ENCODE peak calls at places on chromosomes 4 and X, in six cellular contexts. C is renal cortical epithelial cell, O is Daoy, Q is Right ventricle myocardium superior, I is amniotic stem cell, H is NCI-H526 treated with DMSO at 0.1 percent for 48 hours. N is an unnamed sample.

GRCh38 chrX:853304-853703 is 222.7 kb downstream of the SHOX start:
- DNase-seq in C (no peak), Q (no peak), O (no peak), H (no peak), I (no peak), N (no peak)

GRCh38 chr4:176309046-176309445 is 10.7 kb upstream of the SPCS3 start:
- DNase-seq in Q (no peak), O (no peak), I (no peak), C (no peak), H (no peak), N (no peak)

GRCh38 chr4:16655140-16655539 is 243.3 kb downstream of the LDB2 start:
- DNase-seq in I (no peak), Q (no peak), C (no peak), H (no peak), O (no peak), N (no peak)

GRCh38 chr4:121551881-121552280 is 144.9 kb downstream of the ANXA5 start:
- DNase-seq in O (no peak), Q (no peak), C (peak), I (no peak), H (no peak), N (no peak)

GRCh38 chr4:70958681-70959080 is 34.8 kb upstream of the DCK start:
- DNase-seq in H (no peak), C (peak), O (no peak), Q (no peak), I (peak), N (no peak)

GRCh38 chr4:189809885-189810284 is 130.8 kb upstream of the FRG1 start:
- DNase-seq in I (no peak), Q (no peak), O (no peak), C (no peak), H (no peak), N (no peak)

GRCh38 chrX:78011846-78012245 is 42.4 kb upstream of the PGAM4 start:
- DNase-seq in C (no peak), O (no peak), I (no peak), Q (no peak), H (no peak), N (no peak)

GRCh38 chr4:93394488-93395185 is 433.9 kb upstream of the ATOH1 start:
- DNase-seq in H (no peak), I (no peak), Q (no peak), O (no peak), C (no peak), N (no peak)

GRCh38 chrX:22970861-22971260 is 28.9 kb upstream of the DDX53 start:
- DNase-seq in H (no peak), O (no peak), I (no peak), C (no peak), Q (no peak), N (no peak)

GRCh38 chrX:79366888-79367749 is at the start of gene ITM2A:
- DNase-seq in I (no peak), O (no peak), H (no peak), C (peak), Q (peak), N (peak)

GRCh38 chr4:176320340-176320975 is 692 bp downstream of the SPCS3 start:
- DNase-seq in H (peak), I (peak), C (peak), O (peak), Q (peak), N (peak)